ENCODE peak calls at places on chromosomes 13 and 19, in four cellular contexts. P is fibroblast of lung, H is choroid plexus epithelial cell, C is pancreas. O is an unnamed sample.
A peak's percentile ranks its signal among the peaks of the same experiment; 100 is the strongest.

GRCh38 chr19:18736415-18737336 is 53.2 kb downstream of the CRTC1 start:
- DNase-seq in P (peak; percentile 5), H (no peak), C (peak; percentile 84), O (no peak)

GRCh38 chr13:42001580-42001979 is 40.7 kb upstream of the VWA8 start:
- DNase-seq in P (peak; percentile 67), H (peak; percentile 81), C (no peak), O (peak; percentile 89)

GRCh38 chr19:5536337-5536894 is 31.3 kb downstream of the TINCR start:
- DNase-seq in P (peak; percentile 5), H (peak; percentile 58), C (peak; percentile 76), O (peak; percentile 60)

GRCh38 chr19:7534531-7534980 is 961 bp upstream of the PNPLA6 start:
- DNase-seq in P (peak; percentile 82), H (peak; percentile 70), C (peak; percentile 63), O (peak; percentile 60)

GRCh38 chr19:50890422-50891252 is 17.4 kb downstream of the KLK2 start:
- DNase-seq in P (no peak), H (no peak), C (no peak), O (no peak)

GRCh38 chr13:48542581-48543341 is 9.9 kb upstream of the RCBTB2 start:
- DNase-seq in P (peak; percentile 26), H (peak; percentile 59), C (peak; percentile 59), O (peak; percentile 21)

GRCh38 chr19:2385053-2385721 is 25.1 kb downstream of the TMPRSS9 start:
- DNase-seq in P (peak; percentile 71), H (peak; percentile 81), C (no peak), O (peak; percentile 85)

GRCh38 chr13:27601771-27602170 is 18.6 kb downstream of the LNX2 start:
- DNase-seq in P (no peak), H (no peak), C (no peak), O (no peak)

GRCh38 chr19:15555759-15556633 is 47.7 kb downstream of the CYP4F22 start:
- DNase-seq in P (peak; percentile 91), H (peak; percentile 95), C (peak; percentile 91), O (peak; percentile 95)

GRCh38 chr13:87678353-87678752 is 7.2 kb downstream of the SLITRK5 start:
- DNase-seq in P (no peak), H (no peak), C (no peak), O (no peak)
- H3K4me3 ChIP-seq in P (no peak overlapping the region), H (peak overlapping the region; percentile 58), C (no peak overlapping the region), O (no peak overlapping the region)

DNA sequence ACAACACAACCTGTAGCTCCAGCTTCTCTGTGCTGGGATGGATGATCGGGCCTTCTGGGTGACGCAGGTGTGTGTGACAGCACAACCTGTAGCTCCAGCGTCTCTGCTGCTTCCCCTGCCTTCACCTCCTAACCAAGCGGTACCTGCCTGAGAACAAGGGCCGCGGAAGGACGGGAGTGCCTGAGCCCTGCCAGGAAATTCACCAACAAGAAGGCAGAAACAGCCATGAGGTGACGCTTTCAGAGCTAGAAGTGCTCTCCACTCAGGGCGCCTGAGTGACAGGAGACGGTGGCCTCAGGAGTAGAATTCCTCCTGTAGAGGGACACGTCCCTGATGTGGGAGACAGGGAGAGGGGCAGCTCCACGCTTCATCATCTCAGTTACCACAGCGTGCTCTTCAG is 17.4 kb downstream of the ZNF331 start:
- DNase-seq in P (no peak), H (no peak), C (no peak), O (no peak)
- H3K4me3 ChIP-seq in P (peak overlapping the region; percentile 66), H (peak overlapping the region; percentile 74), C (no peak overlapping the region), O (peak overlapping the region; percentile 58)

GRCh38 chr13:45198924-45199323 is 1.9 kb downstream of the KCTD4 start:
- DNase-seq in P (peak; percentile 28), H (peak; percentile 54), C (no peak), O (peak; percentile 15)

GRCh38 chr13:45198041-45198440 is 2.8 kb downstream of the KCTD4 start:
- DNase-seq in P (no peak), H (no peak), C (no peak), O (no peak)

GRCh38 chr13:45196622-45197021 is 4.2 kb downstream of the KCTD4 start:
- DNase-seq in P (no peak), H (peak; percentile 75), C (no peak), O (peak; percentile 68)

GRCh38 chr13:45199716-45200115 is 1.1 kb downstream of the KCTD4 start:
- DNase-seq in P (no peak), H (no peak), C (no peak), O (peak; percentile 37)

DNA sequence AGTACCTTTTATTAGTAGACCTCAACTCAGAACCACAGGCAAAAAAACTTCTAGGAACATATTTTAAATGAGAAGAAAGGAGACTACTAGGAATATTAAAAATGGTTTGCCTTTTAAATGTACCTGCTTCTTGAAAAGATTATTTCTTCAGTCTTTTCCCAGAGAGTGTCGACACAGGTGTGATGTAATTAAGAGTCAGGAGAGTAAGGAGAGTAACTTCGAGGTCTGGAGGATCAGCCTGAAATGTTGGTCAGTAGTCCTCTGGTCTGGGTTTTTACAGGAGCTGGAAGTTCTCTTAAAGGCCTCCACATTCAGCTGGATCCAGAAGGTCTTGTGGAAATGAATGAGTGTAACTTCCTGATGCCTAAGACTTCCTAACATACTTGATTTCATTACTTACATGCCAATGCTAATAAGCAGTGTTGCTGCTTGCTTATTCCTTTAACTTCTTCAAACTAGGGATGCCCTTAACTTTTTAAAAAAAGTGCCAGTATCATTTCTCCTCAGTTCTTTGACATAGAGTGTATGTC is at the start of gene KCTD4:
- DNase-seq in P (no peak), H (peak; percentile 37), C (no peak), O (peak; percentile 39)
- H3K4me3 ChIP-seq in P (no peak within 1 kb of the TSS), H (no peak within 1 kb of the TSS), C (no peak within 1 kb of the TSS), O (no peak within 1 kb of the TSS)

DNA sequence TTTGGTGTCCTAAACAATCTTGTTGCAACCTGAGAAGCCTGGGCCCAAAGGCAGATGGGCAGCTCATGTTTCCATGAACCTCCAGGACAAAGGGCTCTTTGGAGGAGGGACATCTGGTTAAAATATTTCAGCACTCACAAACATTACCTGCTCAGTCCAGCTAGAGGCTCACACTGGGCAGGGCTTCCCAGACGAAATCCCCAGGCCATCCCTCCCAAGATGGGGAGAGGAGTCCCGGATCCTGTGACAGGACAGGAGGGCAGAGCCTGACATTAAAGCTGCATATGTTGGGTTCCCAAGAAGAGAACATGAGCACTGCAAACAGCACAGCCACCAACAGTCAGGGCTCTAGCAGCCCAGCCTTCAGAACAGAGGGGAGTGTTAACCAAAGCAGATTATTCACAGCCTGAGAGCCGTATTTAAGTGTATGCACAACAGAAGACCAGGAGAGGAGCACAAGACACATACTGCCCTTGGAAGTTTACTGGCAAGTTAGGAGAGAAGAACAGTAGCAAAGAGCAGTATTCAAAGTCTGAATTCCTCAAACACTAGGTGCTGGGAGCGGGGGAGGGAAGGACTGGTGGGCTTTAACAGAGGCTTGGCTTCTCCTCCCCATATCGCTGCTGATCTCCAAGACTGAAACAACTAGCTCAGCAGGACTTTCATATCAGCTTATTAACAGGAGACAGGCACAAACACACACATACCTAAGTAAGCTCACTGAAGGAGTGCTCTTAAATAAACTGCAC is 12.4 kb downstream of the ATP7B start:
- DNase-seq in P (no peak), H (no peak), C (no peak), O (no peak)
- H3K4me3 ChIP-seq in P (no peak overlapping the region), H (no peak overlapping the region), C (no peak overlapping the region), O (no peak overlapping the region)

GRCh38 chr19:32675720-32676185 is at the start of gene RGS9BP:
- DNase-seq in P (peak; percentile 72), H (peak; percentile 66), C (peak; percentile 84), O (peak; percentile 68)

GRCh38 chr19:32677657-32678056 is 2.0 kb downstream of the RGS9BP start:
- DNase-seq in P (no peak), H (no peak), C (no peak), O (no peak)

GRCh38 chr19:32676186-32676894 is 692 bp downstream of the RGS9BP start:
- DNase-seq in P (no peak), H (no peak), C (peak; percentile 69), O (no peak)

GRCh38 chr19:32674959-32675719 is at the start of gene ANKRD27:
- DNase-seq in P (peak; percentile 97), H (peak; percentile 98), C (peak; percentile 99), O (peak; percentile 98)

DNA sequence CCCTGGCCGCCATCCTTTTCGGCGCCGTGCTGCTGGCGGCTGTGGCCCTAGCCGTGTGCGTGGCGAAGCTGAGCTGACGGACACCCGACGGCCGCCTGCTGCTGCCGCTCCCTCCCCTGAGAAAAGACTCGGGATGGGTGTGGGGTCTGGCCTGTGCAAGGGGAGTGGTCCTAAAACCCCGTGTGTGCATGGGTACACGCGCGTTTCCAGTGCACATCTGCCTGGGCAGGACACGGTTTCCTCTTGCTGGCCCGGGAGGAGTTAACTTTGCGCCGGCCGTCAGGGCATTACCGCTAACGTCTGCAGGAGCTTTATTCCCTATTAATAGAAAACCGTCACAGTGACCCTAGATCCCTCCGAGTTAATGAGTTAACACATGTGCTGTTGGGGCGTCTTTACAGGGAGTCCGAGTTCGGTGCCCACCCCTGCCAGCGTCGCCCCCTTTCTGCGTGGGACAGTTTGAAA is 1.3 kb downstream of the RGS9BP start:
- DNase-seq in P (no peak), H (no peak), C (no peak), O (no peak)
- H3K4me3 ChIP-seq in P (no peak overlapping the region), H (no peak overlapping the region), C (no peak overlapping the region), O (no peak overlapping the region)

GRCh38 chr13:97429681-97430081 is 4.3 kb upstream of the RAP2A start:
- DNase-seq in P (peak; percentile 83), H (peak; percentile 30), C (no peak), O (peak; percentile 37)
- H3K4me3 ChIP-seq in P (peak overlapping the region; percentile 46), H (no peak overlapping the region), C (no peak overlapping the region), O (no peak overlapping the region)

GRCh38 chr19:33416307-33417215 is 43.1 kb downstream of the CEBPG start:
- DNase-seq in P (peak; percentile 63), H (peak; percentile 73), C (peak; percentile 79), O (peak; percentile 72)
- H3K4me3 ChIP-seq in P (no peak overlapping the region), H (peak overlapping the region; percentile 24), C (no peak overlapping the region), O (no peak overlapping the region)